ENCODE peak calls at places on chromosomes 13 and 19, in four cellular contexts. Y is CD4-positive, alpha-beta memory T cell; G is fibroblast of mammary gland; N is stimulated activated CD8-positive, alpha-beta memory T cell treated with anti-CD3 and anti-CD28 coated beads, Interleukin-4, amount 100 ng/mL, for 4 hours. K is an unnamed sample.

GRCh38 chr13:31982540-31982939 is 49.0 kb upstream of the FRY start:
- DNase-seq in Y (no peak), G (peak; percentile 97), N (no peak), K (peak; percentile 95)

GRCh38 chr13:39587939-39588338 is 15.1 kb downstream of the LHFPL6 start:
- DNase-seq in Y (no peak), G (no peak), N (no peak), K (no peak)

GRCh38 chr19:32168111-32168510 is 177.3 kb upstream of the ZNF507 start:
- DNase-seq in Y (no peak), G (no peak), N (no peak), K (no peak)

GRCh38 chr19:55486971-55487883 is 1.0 kb upstream of the SSC5D start:
- DNase-seq in Y (no peak), G (peak; percentile 98), N (peak; percentile 21), K (peak; percentile 97)

GRCh38 chr13:90272356-90272755 is 1075.1 kb upstream of the MIR17HG start:
- DNase-seq in Y (no peak), G (peak; percentile 46), N (no peak), K (peak; percentile 46)

GRCh38 chr19:17205237-17206140 is 9.7 kb upstream of the USE1 start:
- DNase-seq in Y (peak; percentile 63), G (peak; percentile 63), N (no peak), K (peak; percentile 69)

GRCh38 chr19:19584356-19584755 is 34.1 kb downstream of the PBX4 start:
- DNase-seq in Y (no peak), G (no peak), N (no peak), K (no peak)

GRCh38 chr13:42703740-42704139 is 77.6 kb upstream of the FAM216B start:
- DNase-seq in Y (no peak), G (no peak), N (no peak), K (no peak)

GRCh38 chr19:38039966-38040365 is 133.0 kb downstream of the SIPA1L3 start:
- DNase-seq in Y (no peak), G (peak; percentile 97), N (no peak), K (peak; percentile 97)

GRCh38 chr13:27427663-27428062 is 3.2 kb downstream of the GTF3A start:
- DNase-seq in Y (no peak), G (no peak), N (no peak), K (no peak)